ENCODE peak calls at places on chromosomes 6 and 20, in four cellular contexts. Y, S, W and G are unnamed samples.

GRCh38 chr6:140956567-140957306 is 1176.0 kb upstream of the GJE1 start:
- DNase-seq in Y (no peak), S (no peak), W (no peak), G (no peak)

GRCh38 chr20:8912731-8913130 is 156.2 kb upstream of the PLCB4 start:
- DNase-seq in Y (no peak), S (no peak), W (no peak), G (no peak)

GRCh38 chr20:1150968-1151367 is 32.6 kb downstream of the PSMF1 start:
- DNase-seq in Y (no peak), S (no peak), W (no peak), G (no peak)

GRCh38 chr6:17583811-17584210 is 16.3 kb upstream of the FAM8A1 start:
- DNase-seq in Y (no peak), S (no peak), W (no peak), G (no peak)

GRCh38 chr6:127207591-127208120 is 59.0 kb upstream of the RNF146 start:
- DNase-seq in Y (no peak), S (no peak), W (no peak), G (no peak)

GRCh38 chr6:161417712-161418457 is 144.0 kb upstream of the AGPAT4 start:
- DNase-seq in Y (no peak), S (no peak), W (no peak), G (peak; percentile 47)

GRCh38 chr6:168838000-168838399 is 397.0 kb downstream of the SMOC2 start:
- DNase-seq in Y (no peak), S (no peak), W (no peak), G (no peak)

GRCh38 chr6:111591370-111591900 is 14.2 kb downstream of the TRAF3IP2 start:
- DNase-seq in Y (no peak), S (peak; percentile 88), W (no peak), G (peak; percentile 57)

GRCh38 chr6:153043719-153044118 is 41.2 kb upstream of the MTRF1L start:
- DNase-seq in Y (no peak), S (no peak), W (no peak), G (no peak)

GRCh38 chr6:63307581-63308246 is 12.1 kb downstream of the LGSN start:
- DNase-seq in Y (no peak), S (peak; percentile 72), W (peak; percentile 13), G (peak; percentile 27)

GRCh38 chr6:38262041-38262440 is 377.7 kb downstream of the BTBD9 start:
- DNase-seq in Y (no peak), S (peak; percentile 57), W (no peak), G (peak; percentile 15)

GRCh38 chr20:35341366-35342028 is 49.3 kb upstream of the FAM83C start:
- DNase-seq in Y (no peak), S (no peak), W (no peak), G (no peak)
- TF ChIP-seq FOXK2 in Y (no peak), S (no peak), W (no peak), G (no peak)

GRCh38 chr20:50287512-50287911 is 96.9 kb downstream of the CEBPB start:
- DNase-seq in Y (no peak), S (no peak), W (no peak), G (no peak)
- TF ChIP-seq TARDBP in Y (no peak), S (no peak), W (no peak), G (no peak)

DNA sequence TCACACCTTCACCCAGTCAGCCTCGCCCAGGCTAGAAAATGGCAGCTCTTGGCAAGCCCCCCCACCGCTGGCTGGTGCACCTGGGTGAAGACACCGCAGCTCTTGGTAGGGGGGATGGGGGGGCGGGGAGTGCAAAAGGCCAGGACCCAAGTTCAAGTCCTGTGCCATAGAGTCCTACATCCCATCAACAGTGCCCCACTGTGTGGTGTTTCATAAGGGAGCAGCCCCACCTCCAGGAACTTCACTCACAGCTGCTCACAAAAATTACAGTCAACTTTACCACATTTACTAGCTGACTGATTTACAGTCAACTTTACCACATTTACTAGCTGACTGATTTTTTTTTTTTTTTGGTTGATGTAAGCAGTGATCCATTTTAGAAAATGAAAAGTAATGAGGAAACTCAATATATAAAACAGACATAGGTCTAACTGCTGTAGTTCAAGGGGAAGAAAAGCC is 209.0 kb upstream of the SNX9 start:
- DNase-seq in Y (no peak), S (peak; percentile 41), W (no peak), G (no peak)
- TF ChIP-seq SP1 in Y (no peak), S (no peak), W (no peak), G (no peak)

GRCh38 chr6:41674231-41675000 is 36.1 kb downstream of the MDFI start:
- DNase-seq in Y (no peak), S (no peak), W (no peak), G (no peak)
- TF ChIP-seq FOXK2 in Y (no peak), S (no peak), W (no peak), G (no peak)

DNA sequence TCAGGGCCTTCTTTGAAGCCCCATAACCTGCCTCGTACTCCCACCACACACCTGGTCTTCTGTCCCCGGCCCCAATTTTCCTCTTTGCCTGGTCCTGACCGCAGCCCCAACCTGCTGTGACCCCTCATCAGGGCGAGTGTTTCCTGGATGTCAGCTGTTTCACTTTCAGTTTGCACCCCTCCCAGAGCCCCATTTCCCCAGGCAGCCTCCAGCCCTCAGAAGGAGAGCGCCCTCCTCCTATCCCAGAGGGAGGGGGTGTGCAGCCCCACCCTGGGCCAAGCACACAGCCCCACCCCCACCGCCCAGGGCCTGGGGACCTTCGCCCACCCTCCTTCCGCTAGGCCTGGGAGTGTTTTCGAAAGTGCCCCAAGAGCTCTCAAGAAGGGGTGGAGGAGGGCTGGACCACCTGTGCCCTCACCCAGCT is 1.5 kb downstream of the BAK1 start:
- DNase-seq in Y (peak; percentile 77), S (no peak), W (no peak), G (no peak)
- TF ChIP-seq TARDBP in Y (no peak), S (no peak), W (no peak), G (no peak)

GRCh38 chr20:7841291-7841966 is 98.8 kb downstream of the HAO1 start:
- DNase-seq in Y (no peak), S (no peak), W (no peak), G (no peak)

GRCh38 chr20:7848351-7848750 is 91.9 kb downstream of the HAO1 start:
- DNase-seq in Y (no peak), S (no peak), W (no peak), G (no peak)

GRCh38 chr20:7841967-7842301 is 98.3 kb downstream of the HAO1 start:
- DNase-seq in Y (no peak), S (no peak), W (no peak), G (no peak)

DNA sequence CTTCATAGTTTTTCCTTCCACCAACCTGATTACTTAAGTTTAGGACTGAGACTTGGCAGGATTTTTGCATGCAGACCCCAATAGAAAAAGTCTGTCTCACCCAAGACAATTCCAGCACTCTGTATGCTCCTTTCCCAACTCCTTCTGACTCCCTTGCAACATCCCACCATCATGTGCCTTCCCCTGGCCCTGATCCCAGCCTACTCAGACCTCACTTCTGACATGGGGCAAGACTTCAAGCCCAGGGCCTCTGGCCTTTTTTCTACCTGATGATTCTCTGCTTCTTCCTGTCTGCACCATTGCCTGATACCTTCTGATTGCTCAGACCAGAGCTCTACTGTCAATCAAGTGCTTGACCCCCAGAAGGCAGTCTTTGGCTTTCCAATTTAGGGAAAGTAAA is 96.6 kb downstream of the HAO1 start:
- DNase-seq in Y (no peak), S (no peak), W (no peak), G (no peak)
- TF ChIP-seq SP1 in Y (no peak), S (no peak), W (no peak), G (no peak)

DNA sequence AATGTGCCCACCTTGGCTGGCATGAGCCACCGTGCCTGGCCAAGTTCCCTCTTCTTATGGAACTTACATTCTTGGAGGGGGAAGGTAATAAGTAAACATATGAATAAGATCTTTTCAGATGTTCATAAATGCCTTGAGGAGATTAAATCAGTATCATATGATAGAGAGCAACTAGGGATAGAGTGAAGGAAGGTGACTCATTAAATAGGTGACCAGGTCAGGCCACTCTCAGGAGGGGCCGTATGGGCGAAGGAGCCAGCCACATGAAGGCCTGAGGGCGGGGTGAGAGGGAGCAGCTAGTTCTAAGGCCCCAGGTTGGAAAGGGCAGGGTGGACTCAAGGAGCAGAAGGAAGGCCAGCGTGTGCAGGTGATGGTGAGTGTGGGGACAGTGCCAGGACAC is 91.1 kb downstream of the UST start:
- DNase-seq in Y (no peak), S (no peak), W (no peak), G (no peak)
- TF ChIP-seq FOXK2 in Y (no peak), S (no peak), W (no peak), G (no peak)

DNA sequence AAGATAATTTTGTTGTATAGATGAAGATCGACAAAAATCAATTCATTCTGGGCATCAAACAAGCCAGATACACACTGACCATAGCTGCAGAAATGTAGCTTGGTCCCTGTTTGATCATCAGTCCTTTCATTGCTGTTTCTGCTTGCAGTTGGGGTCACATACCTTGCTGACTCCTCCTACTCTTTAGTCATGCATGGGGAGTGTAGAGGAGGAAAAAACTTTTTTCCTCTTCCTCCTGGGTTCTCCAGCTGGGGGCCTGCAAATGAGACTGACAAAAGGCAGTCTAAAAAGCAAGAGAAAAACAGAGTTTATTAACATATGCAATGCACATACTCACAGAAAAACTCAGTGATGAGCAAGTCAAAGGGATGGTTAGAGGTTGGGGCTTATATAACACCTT is 105.8 kb downstream of the QRSL1 start:
- DNase-seq in Y (no peak), S (no peak), W (no peak), G (no peak)
- TF ChIP-seq TARDBP in Y (no peak), S (no peak), W (no peak), G (no peak)